ENCODE peak calls at places on chromosomes 6 and 20, in six cellular contexts. S is tibial nerve; U is CD8-positive, alpha-beta memory T cell; Q is effector memory CD4-positive, alpha-beta T cell; O is uterus; I is IMR-90. R is an unnamed sample. For H3K4me1, the result is how much of the 10 kb centered on the place peaks cover.

GRCh38 chr6:42996513-42996912 is 12.1 kb downstream of the PPP2R5D start:
- DNase-seq in S (no peak), U (no peak), Q (no peak), O (no peak), I (no peak), R (no peak)

GRCh38 chr6:2853766-2854393 is 12.2 kb upstream of the SERPINB1 start:
- DNase-seq in S (no peak), U (peak), Q (peak), O (peak), I (peak), R (no peak)

GRCh38 chr6:136335736-136336362 is 46.2 kb upstream of the BCLAF1 start:
- DNase-seq in S (no peak), U (no peak), Q (no peak), O (no peak), I (peak), R (no peak)

GRCh38 chr6:132054525-132054924 is 103.4 kb upstream of the CCN2 start:
- DNase-seq in S (no peak), U (no peak), Q (no peak), O (no peak), I (peak), R (no peak)

GRCh38 chr20:10367921-10368701 is 65.9 kb downstream of the MKKS start:
- DNase-seq in S (no peak), U (no peak), Q (no peak), O (no peak), I (no peak), R (no peak)

GRCh38 chr6:126112171-126112632 is 125.9 kb downstream of the TRMT11 start:
- DNase-seq in S (no peak), U (no peak), Q (no peak), O (no peak), I (peak), R (no peak)

GRCh38 chr20:23095504-23095903 is 9.4 kb upstream of the CD93 start:
- DNase-seq in S (no peak), U (no peak), Q (no peak), O (no peak), I (no peak), R (no peak)

GRCh38 chr6:113857565-113858066 is 471 bp downstream of the MARCKS start:
- DNase-seq in S (no peak), U (no peak), Q (no peak), O (peak), I (no peak), R (peak)

GRCh38 chr20:4607287-4607713 is 114.4 kb upstream of the PRND start:
- DNase-seq in S (peak), U (peak), Q (peak), O (peak), I (peak), R (no peak)

GRCh38 chr6:42453649-42454427 is 2.1 kb upstream of the TRERF1 start:
- DNase-seq in S (no peak), U (no peak), Q (no peak), O (peak), I (peak), R (peak)

GRCh38 chr6:123940551-123940950 is 136.9 kb downstream of the NKAIN2 start:
- DNase-seq in S (no peak), U (no peak), Q (no peak), O (no peak), I (peak), R (no peak)

GRCh38 chr20:26216025-26216424 is 519.4 kb upstream of the ZNF337 start:
- DNase-seq in S (no peak), U (no peak), Q (no peak), O (no peak), I (peak), R (no peak)

GRCh38 chr6:107561325-107561724 is 71.4 kb downstream of the SOBP start:
- DNase-seq in S (peak), U (no peak), Q (no peak), O (peak), I (no peak), R (peak)

GRCh38 chr20:35092524-35093244 is at the start of gene TRPC4AP:
- DNase-seq in S (peak), U (peak), Q (peak), O (peak), I (peak), R (peak)

GRCh38 chr6:11645016-11645415 is 107.5 kb downstream of the TMEM170B start:
- DNase-seq in S (no peak), U (no peak), Q (no peak), O (no peak), I (peak), R (no peak)

GRCh38 chr20:4962257-4962855 is 39.0 kb downstream of the SLC23A2 start:
- DNase-seq in S (no peak), U (peak), Q (peak), O (no peak), I (no peak), R (no peak)

GRCh38 chr6:157410088-157410487 is 29.1 kb downstream of the ZDHHC14 start:
- DNase-seq in S (no peak), U (no peak), Q (no peak), O (no peak), I (peak), R (no peak)

GRCh38 chr20:38665094-38665493 is 59.2 kb upstream of the SLC32A1 start:
- DNase-seq in S (no peak), U (no peak), Q (no peak), O (no peak), I (no peak), R (no peak)

GRCh38 chr20:41121399-41121798 is 15.9 kb upstream of the PLCG1 start:
- DNase-seq in S (no peak), U (no peak), Q (no peak), O (no peak), I (no peak), R (no peak)

GRCh38 chr6:105825210-105825609 is 260.9 kb upstream of the PRDM1 start:
- DNase-seq in S (no peak), U (no peak), Q (no peak), O (no peak), I (no peak), R (no peak)

GRCh38 chr6:13378669-13379590 is 50.6 kb upstream of the TBC1D7 start:
- DNase-seq in S (no peak), U (no peak), Q (no peak), O (no peak), I (no peak), R (no peak)

GRCh38 chr6:63514488-63515173 is 57.6 kb upstream of the LOC128125822 start:
- DNase-seq in S (no peak), U (no peak), Q (no peak), O (no peak), I (no peak), R (no peak)

GRCh38 chr20:48635791-48636267 is 192.0 kb downstream of the PREX1 start:
- DNase-seq in S (no peak), U (peak), Q (peak), O (no peak), I (peak), R (peak)

GRCh38 chr6:85641522-85641915 is 1.2 kb downstream of the SYNCRIP start:
- DNase-seq in S (no peak), U (no peak), Q (no peak), O (no peak), I (peak), R (no peak)

GRCh38 chr20:17505664-17506517 is 25.3 kb downstream of the BFSP1 start:
- DNase-seq in S (no peak), U (peak), Q (peak), O (no peak), I (peak), R (no peak)

GRCh38 chr6:158715330-158716311 is 65.8 kb downstream of the SYTL3 start:
- DNase-seq in S (no peak), U (no peak), Q (no peak), O (no peak), I (no peak), R (no peak)
- H3K4me1 ChIP-seq in S (under half), U (under half), Q (under half), O (under half), I (under half), R (under half)

GRCh38 chr6:79868098-79868722 is 79.1 kb downstream of the ELOVL4 start:
- DNase-seq in S (no peak), U (no peak), Q (no peak), O (no peak), I (peak), R (no peak)
- H3K4me3 ChIP-seq in S (no peak), U (no peak), Q (no peak), O (no peak), I (no peak), R (no peak)

GRCh38 chr20:64214113-64214512 is 41.4 kb upstream of the PCMTD2 start:
- DNase-seq in S (no peak), U (no peak), Q (no peak), O (no peak), I (no peak), R (no peak)

GRCh38 chr20:64212750-64213149 is 42.8 kb upstream of the PCMTD2 start:
- DNase-seq in S (no peak), U (no peak), Q (no peak), O (peak), I (peak), R (peak)

GRCh38 chr20:64214952-64215351 is 40.6 kb upstream of the PCMTD2 start:
- DNase-seq in S (no peak), U (no peak), Q (no peak), O (no peak), I (no peak), R (no peak)

GRCh38 chr20:64210661-64211369 is 44.7 kb upstream of the PCMTD2 start:
- DNase-seq in S (no peak), U (no peak), Q (no peak), O (no peak), I (no peak), R (no peak)

DNA sequence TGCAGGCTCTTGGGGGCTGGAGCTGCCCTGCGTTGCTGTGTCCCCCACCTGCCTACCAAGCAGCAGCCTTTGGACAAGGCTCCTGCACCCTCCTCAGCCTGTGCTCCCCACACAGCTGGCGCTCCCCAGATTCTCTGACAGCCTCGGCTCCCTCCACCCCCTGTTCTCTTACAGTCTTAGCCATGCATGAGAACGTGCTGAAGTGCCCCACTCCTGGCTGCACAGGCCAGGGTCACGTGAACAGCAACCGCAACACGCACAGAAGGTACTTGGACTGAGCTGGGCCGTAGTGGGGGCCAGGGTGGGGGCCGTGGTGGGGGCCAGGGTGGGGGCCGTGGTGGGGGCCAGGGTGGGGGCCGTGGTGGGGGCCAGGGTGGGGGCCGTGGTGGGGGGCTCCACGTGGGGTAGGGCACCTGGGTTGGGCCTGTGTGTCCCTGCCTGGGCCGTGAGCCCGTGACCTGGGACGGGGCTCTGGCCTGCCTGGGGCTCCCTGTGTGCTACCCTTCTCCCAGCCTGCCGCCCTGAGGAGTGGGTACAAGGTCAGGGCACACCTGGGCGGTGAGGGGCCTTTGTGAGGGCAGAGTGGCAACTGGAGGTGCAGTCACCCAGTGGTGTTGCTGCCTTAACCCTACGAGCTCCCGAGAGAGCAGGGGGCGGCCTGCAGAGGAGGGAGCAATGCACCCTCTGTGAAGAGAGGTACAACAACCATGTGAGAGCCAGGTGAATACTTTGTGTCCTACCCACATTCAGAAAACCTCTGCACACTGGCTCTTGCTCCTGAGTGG is 43.5 kb upstream of the PCMTD2 start:
- DNase-seq in S (no peak), U (no peak), Q (no peak), O (no peak), I (no peak), R (no peak)
- H3K4me1 ChIP-seq in S (under half), U (under half), Q (under half), O (under half), I (under half), R (under half)

DNA sequence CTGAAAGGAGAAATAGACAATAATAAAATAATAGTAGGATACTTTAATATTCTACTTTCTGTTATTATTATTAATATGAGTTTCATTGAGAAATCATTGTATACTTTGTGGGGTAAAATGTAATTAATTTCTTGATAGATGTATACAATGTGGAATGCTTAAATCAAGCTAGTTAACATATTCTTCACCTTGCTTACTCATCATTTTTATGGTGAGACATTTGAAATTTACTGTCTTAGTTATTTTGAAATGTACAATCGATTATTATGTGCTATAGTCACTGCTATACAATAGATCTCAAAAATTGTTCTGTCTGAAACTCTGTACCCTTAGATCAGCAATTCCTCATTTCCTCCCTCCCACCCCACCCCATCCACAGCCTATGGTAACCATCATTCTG is 720.3 kb downstream of the RNF144B start:
- DNase-seq in S (no peak), U (no peak), Q (no peak), O (no peak), I (no peak), R (no peak)
- H3K4me3 ChIP-seq in S (no peak), U (no peak), Q (no peak), O (no peak), I (no peak), R (no peak)

GRCh38 chr6:35730745-35731413 is 6.0 kb upstream of the ARMC12 start:
- DNase-seq in S (no peak), U (no peak), Q (no peak), O (no peak), I (no peak), R (no peak)

GRCh38 chr6:35728663-35729348 is 8.0 kb upstream of the ARMC12 start:
- DNase-seq in S (no peak), U (no peak), Q (no peak), O (peak), I (no peak), R (peak)

GRCh38 chr6:35729349-35729678 is 7.5 kb upstream of the ARMC12 start:
- DNase-seq in S (no peak), U (no peak), Q (no peak), O (no peak), I (no peak), R (no peak)

GRCh38 chr6:35727935-35728662 is 8.7 kb upstream of the ARMC12 start:
- DNase-seq in S (peak), U (peak), Q (peak), O (peak), I (peak), R (peak)

GRCh38 chr6:35729722-35730121 is 7.1 kb upstream of the ARMC12 start:
- DNase-seq in S (no peak), U (no peak), Q (no peak), O (no peak), I (no peak), R (no peak)
- H3K4me1 ChIP-seq in S (half or more), U (half or more), Q (half or more), O (under half), I (under half), R (half or more)

GRCh38 chr6:30886897-30887255 is 2.6 kb downstream of the DDR1 start:
- DNase-seq in S (no peak), U (no peak), Q (no peak), O (no peak), I (no peak), R (no peak)

GRCh38 chr6:30887901-30888300 is 3.6 kb downstream of the DDR1 start:
- DNase-seq in S (no peak), U (no peak), Q (no peak), O (no peak), I (no peak), R (no peak)

GRCh38 chr6:30885481-30885998 is 1.2 kb downstream of the DDR1 start:
- DNase-seq in S (no peak), U (no peak), Q (no peak), O (no peak), I (peak), R (no peak)

GRCh38 chr6:30884521-30885480 is 482 bp downstream of the DDR1 start:
- DNase-seq in S (no peak), U (peak), Q (no peak), O (peak), I (peak), R (peak)

GRCh38 chr6:30885999-30886896 is 1.9 kb downstream of the DDR1 start:
- DNase-seq in S (no peak), U (no peak), Q (no peak), O (peak), I (peak), R (no peak)
- H3K4me3 ChIP-seq in S (peak), U (peak), Q (no peak), O (peak), I (peak), R (peak)

R was measured in heart right ventricle.